ENCODE peak calls at places on chromosomes 16 and 17, in seven cellular contexts. V, X, F, J, I, L and H are unnamed samples.
A peak's percentile ranks its signal among the peaks of the same experiment; 100 is the strongest.

GRCh38 chr17:29124931-29125270 is 55.3 kb downstream of the MYO18A start:
- DNase-seq in V (no peak), X (no peak), F (no peak), J (no peak), I (no peak), L (no peak), H (no peak)

GRCh38 chr16:73067671-73068545 is 20.0 kb upstream of the ZFHX3 start:
- DNase-seq in V (no peak), X (no peak), F (no peak), J (no peak), I (no peak), L (no peak), H (no peak)

GRCh38 chr17:882827-883585 is 96.6 kb downstream of the NXN start:
- DNase-seq in V (peak; percentile 66), X (peak; percentile 54), F (peak; percentile 75), J (no peak), I (peak; percentile 69), L (no peak), H (peak; percentile 88)

GRCh38 chr17:41717408-41718286 is 5.5 kb downstream of the GAST start:
- DNase-seq in V (peak; percentile 33), X (no peak), F (no peak), J (no peak), I (peak; percentile 59), L (peak; percentile 85), H (no peak)

GRCh38 chr16:23120562-23120961 is 28.7 kb downstream of the USP31 start:
- DNase-seq in V (no peak), X (no peak), F (no peak), J (no peak), I (no peak), L (no peak), H (no peak)

GRCh38 chr17:2084766-2085647 is 30.1 kb downstream of the HIC1 start:
- DNase-seq in V (peak; percentile 86), X (no peak), F (peak; percentile 23), J (no peak), I (peak; percentile 89), L (peak; percentile 54), H (no peak)

GRCh38 chr17:62778990-62779681 is 29.0 kb downstream of the MARCHF10 start:
- DNase-seq in V (peak; percentile 98), X (no peak), F (peak; percentile 63), J (no peak), I (peak; percentile 95), L (peak; percentile 97), H (no peak)

GRCh38 chr16:11609474-11610120 is 22.9 kb upstream of the LITAF start:
- DNase-seq in V (no peak), X (no peak), F (no peak), J (no peak), I (peak; percentile 54), L (peak; percentile 92), H (no peak)

GRCh38 chr17:68763551-68763950 is 162.4 kb upstream of the FAM20A start:
- DNase-seq in V (peak; percentile 40), X (no peak), F (no peak), J (no peak), I (peak; percentile 43), L (no peak), H (no peak)

DNA sequence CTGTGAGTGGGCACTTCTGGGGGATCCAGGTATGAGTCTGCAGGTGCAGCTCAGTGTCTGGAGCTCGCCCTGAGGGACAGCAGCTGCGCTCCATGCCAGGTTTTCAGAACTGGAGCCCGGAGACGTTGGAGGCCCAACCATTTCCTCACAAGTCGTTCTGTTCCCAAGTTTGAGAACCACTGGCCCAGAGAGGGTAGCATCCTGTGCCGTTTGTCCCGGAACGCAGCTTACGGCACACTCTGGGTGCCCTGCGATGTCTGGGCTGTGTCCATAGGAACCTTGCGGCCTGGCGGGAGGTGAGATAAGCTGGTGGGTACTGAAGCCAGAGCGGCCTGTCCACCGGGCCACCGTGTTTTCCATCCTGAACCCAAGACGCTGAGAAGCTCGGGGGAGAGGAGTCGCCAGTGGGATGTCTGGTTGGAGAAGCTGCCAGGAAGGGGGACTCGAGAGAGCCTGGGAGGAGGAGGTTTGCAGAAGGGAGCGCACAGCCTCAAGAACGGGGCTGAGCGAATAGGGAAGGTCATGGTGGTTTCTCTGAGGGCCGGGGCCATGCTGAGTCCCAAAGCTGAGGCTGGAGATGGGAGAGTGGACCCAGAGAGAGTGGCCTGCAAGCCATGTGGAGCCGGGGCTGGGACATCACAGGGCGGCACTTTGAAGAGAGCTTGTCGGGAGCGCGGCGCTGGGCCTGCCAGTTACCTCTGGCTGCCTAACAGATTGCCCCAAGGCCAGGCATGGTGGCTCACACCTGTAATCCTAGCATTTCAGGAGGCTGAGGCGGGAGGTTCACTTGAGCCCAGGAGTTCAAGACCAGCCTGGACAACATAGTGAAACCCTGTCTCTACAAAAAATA is 211.0 kb upstream of the GSE1 start:
- DNase-seq in V (no peak), X (no peak), F (no peak), J (no peak), I (no peak), L (no peak), H (no peak)
- H3K9ac ChIP-seq in V (no peak overlapping the region), X (no peak overlapping the region), F (no peak overlapping the region), J (no peak overlapping the region), I (no peak overlapping the region), L (no peak overlapping the region), H (no peak overlapping the region)

DNA sequence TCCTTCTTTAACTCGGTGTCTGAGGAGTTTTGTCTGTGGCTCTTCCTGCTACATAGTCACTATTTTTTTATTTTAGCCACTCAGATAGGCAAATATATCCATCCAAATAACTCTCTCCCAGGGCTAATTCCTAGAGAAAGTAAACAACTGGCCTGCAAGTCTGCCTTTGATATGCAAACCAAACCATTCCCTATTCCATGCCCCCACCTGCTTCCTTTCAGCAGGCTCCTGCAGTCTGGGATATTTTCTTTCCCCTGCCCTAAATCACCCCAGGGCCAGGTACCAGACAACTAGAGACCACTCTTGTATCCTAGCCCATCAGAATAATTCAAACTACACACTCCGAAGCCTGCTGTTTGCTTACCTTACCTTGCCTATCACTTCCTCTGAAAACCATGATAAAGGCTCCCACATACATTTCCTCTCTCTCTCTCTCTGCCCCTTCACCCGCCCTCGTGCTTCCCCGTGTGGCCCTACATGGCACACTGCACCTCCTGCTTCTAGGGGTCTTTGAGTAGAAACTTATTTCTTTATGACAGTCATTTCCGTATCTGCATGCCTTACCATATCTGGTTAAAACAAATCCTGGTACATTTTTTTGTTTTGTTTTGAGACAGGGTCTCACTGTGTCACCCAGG is 8.3 kb downstream of the CD300H start:
- DNase-seq in V (no peak), X (no peak), F (peak; percentile 44), J (no peak), I (no peak), L (no peak), H (no peak)
- H3K4ac ChIP-seq in V (no peak overlapping the region), X (no peak overlapping the region), F (no peak overlapping the region), J (no peak overlapping the region), I (no peak overlapping the region), L (no peak overlapping the region), H (no peak overlapping the region)

GRCh38 chr16:81000873-81001272 is 5.8 kb downstream of the CMC2 start:
- DNase-seq in V (no peak), X (no peak), F (no peak), J (no peak), I (no peak), L (no peak), H (no peak)

GRCh38 chr16:81004646-81005353 is 1.9 kb downstream of the CMC2 start:
- DNase-seq in V (peak; percentile 62), X (peak; percentile 29), F (no peak), J (no peak), I (peak; percentile 80), L (peak; percentile 95), H (peak; percentile 58)

GRCh38 chr16:81001330-81001729 is 5.4 kb downstream of the CMC2 start:
- DNase-seq in V (no peak), X (no peak), F (no peak), J (no peak), I (no peak), L (no peak), H (no peak)

GRCh38 chr16:81003610-81004460 is 2.9 kb downstream of the CMC2 start:
- DNase-seq in V (peak; percentile 47), X (no peak), F (no peak), J (no peak), I (peak; percentile 54), L (no peak), H (no peak)

GRCh38 chr16:81003064-81003463 is 3.6 kb downstream of the CMC2 start:
- DNase-seq in V (no peak), X (no peak), F (no peak), J (no peak), I (no peak), L (no peak), H (no peak)
- H3K9ac ChIP-seq in V (no peak overlapping the region), X (no peak overlapping the region), F (no peak overlapping the region), J (no peak overlapping the region), I (peak overlapping the region; percentile 81), L (no peak overlapping the region), H (no peak overlapping the region)

GRCh38 chr16:67407176-67407787 is 9.0 kb downstream of the ZDHHC1 start:
- DNase-seq in V (peak; percentile 42), X (no peak), F (no peak), J (no peak), I (no peak), L (no peak), H (no peak)
- H3K4ac ChIP-seq in V (peak overlapping the region; percentile 65), X (no peak overlapping the region), F (no peak overlapping the region), J (no peak overlapping the region), I (no peak overlapping the region), L (no peak overlapping the region), H (no peak overlapping the region)

GRCh38 chr17:59786213-59786535 is 78.7 kb downstream of the VMP1 start:
- DNase-seq in V (no peak), X (no peak), F (no peak), J (no peak), I (no peak), L (no peak), H (no peak)
- H3K9ac ChIP-seq in V (peak overlapping the region; percentile 77), X (no peak overlapping the region), F (no peak overlapping the region), J (no peak overlapping the region), I (peak overlapping the region; percentile 83), L (no peak overlapping the region), H (no peak overlapping the region)

DNA sequence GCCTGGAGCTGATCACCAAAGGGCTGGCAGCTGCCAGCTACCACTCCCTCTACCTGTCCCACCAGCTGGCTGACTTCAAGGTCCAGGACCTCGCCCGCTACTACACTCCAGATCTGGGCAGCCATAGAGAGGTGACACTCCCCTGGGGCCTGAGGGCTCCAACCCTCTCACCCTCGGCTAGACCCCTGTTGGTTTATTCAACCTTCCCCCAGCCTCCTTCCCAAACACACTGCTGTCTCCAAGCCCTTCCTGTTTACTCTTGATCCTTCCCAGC is 18.0 kb downstream of the ALOX12B start:
- DNase-seq in V (no peak), X (no peak), F (no peak), J (no peak), I (no peak), L (no peak), H (no peak)
- H3K4ac ChIP-seq in V (no peak overlapping the region), X (no peak overlapping the region), F (no peak overlapping the region), J (no peak overlapping the region), I (no peak overlapping the region), L (no peak overlapping the region), H (no peak overlapping the region)

DNA sequence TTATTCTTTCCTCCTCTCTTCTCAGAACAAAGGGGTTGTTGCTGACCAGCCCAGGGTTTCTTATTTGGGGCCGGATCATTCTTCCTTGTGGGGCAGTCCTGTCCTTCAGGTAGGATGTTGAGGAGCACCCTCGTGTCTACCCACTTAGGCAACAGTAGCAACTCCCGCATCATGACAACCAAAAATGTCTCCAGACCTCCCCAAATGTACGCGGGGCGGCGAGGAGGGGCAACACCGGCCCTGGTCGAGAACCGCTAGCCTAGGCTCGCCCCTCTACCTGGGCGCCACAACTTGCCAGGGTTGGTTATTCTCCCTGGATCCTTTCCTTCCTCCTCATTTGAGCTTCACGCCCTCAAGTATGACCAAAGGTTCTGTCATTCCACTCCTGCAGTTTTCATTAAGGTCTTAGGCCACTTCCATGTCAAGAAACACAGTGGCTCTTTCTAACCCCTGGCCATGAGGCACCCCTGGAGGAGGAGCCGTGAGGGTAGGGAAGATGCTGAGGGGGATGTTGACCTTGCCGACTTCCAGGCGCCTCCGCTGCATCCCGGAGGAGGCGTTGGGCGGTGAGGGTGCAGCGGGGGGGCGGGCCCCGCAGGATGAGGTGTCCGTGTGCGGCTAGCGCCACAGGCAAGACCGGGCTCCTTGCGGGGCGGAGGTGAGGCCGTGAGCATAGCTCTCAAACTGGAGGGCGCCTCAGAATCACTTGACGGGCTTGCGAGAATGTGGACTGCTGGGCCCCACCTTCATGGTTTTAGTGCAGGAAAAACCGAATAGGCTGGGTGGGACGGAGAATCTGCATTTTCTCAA is 712 bp upstream of the SPECC1 start:
- DNase-seq in V (no peak), X (no peak), F (peak; percentile 79), J (no peak), I (no peak), L (no peak), H (peak; percentile 53)
- H3K9ac ChIP-seq in V (peak overlapping the region; percentile 31), X (no peak overlapping the region), F (no peak overlapping the region), J (peak overlapping the region; percentile 16), I (peak overlapping the region; percentile 79), L (no peak overlapping the region), H (peak overlapping the region; percentile 61)